ENCODE peak calls at places on chromosomes 13 and 19, in ten cellular contexts. One of them, this sample, is unnamed.

GRCh38 chr19:4867534-4868285 is at the start of gene PLIN3:
- DNase-seq in amygdala: peak
- DNase-seq in Caki2: peak
- DNase-seq in dorsolateral prefrontal cortex: peak
- DNase-seq in neuronal stem cell: peak
- DNase-seq in GF-D8: peak
- DNase-seq in activated CD4-positive, alpha-beta T cell treated with anti-CD3 and anti-CD28 coated beads, Interleukin-2, amount 50 U/mL, for 1 hour: peak
- DNase-seq in Right ventricle myocardium superior: peak
- DNase-seq in stimulated activated CD8-positive, alpha-beta memory T cell treated with anti-CD3 and anti-CD28 coated beads, Interleukin-7, amount 100 ng/mL, for 1 hour: peak
- DNase-seq in CD4-positive, alpha-beta memory T cell: peak
- DNase-seq in this sample: peak

GRCh38 chr13:80884031-80884785 is 543.3 kb upstream of the SPRY2 start:
- DNase-seq in stimulated activated CD8-positive, alpha-beta memory T cell treated with anti-CD3 and anti-CD28 coated beads, Interleukin-7, amount 100 ng/mL, for 1 hour: no peak
- DNase-seq in neuronal stem cell: no peak
- DNase-seq in CD4-positive, alpha-beta memory T cell: no peak
- DNase-seq in Right ventricle myocardium superior: no peak
- DNase-seq in amygdala: no peak
- DNase-seq in GF-D8: no peak
- DNase-seq in activated CD4-positive, alpha-beta T cell treated with anti-CD3 and anti-CD28 coated beads, Interleukin-2, amount 50 U/mL, for 1 hour: no peak
- DNase-seq in dorsolateral prefrontal cortex: no peak
- DNase-seq in Caki2: no peak
- DNase-seq in this sample: no peak

GRCh38 chr13:55361141-55361540 is 1779.6 kb upstream of the PRR20A start:
- DNase-seq in activated CD4-positive, alpha-beta T cell treated with anti-CD3 and anti-CD28 coated beads, Interleukin-2, amount 50 U/mL, for 1 hour: no peak
- DNase-seq in Caki2: no peak
- DNase-seq in neuronal stem cell: no peak
- DNase-seq in dorsolateral prefrontal cortex: no peak
- DNase-seq in GF-D8: no peak
- DNase-seq in CD4-positive, alpha-beta memory T cell: no peak
- DNase-seq in Right ventricle myocardium superior: no peak
- DNase-seq in stimulated activated CD8-positive, alpha-beta memory T cell treated with anti-CD3 and anti-CD28 coated beads, Interleukin-7, amount 100 ng/mL, for 1 hour: no peak
- DNase-seq in amygdala: no peak
- DNase-seq in this sample: no peak

GRCh38 chr13:49400755-49401659 is 42.9 kb downstream of the CAB39L start:
- DNase-seq in stimulated activated CD8-positive, alpha-beta memory T cell treated with anti-CD3 and anti-CD28 coated beads, Interleukin-7, amount 100 ng/mL, for 1 hour: no peak
- DNase-seq in GF-D8: no peak
- DNase-seq in Caki2: no peak
- DNase-seq in dorsolateral prefrontal cortex: no peak
- DNase-seq in activated CD4-positive, alpha-beta T cell treated with anti-CD3 and anti-CD28 coated beads, Interleukin-2, amount 50 U/mL, for 1 hour: no peak
- DNase-seq in CD4-positive, alpha-beta memory T cell: no peak
- DNase-seq in amygdala: no peak
- DNase-seq in Right ventricle myocardium superior: no peak
- DNase-seq in neuronal stem cell: peak
- DNase-seq in this sample: peak

GRCh38 chr19:45164577-45165335 is 4.0 kb upstream of the NKPD1 start:
- DNase-seq in dorsolateral prefrontal cortex: no peak
- DNase-seq in activated CD4-positive, alpha-beta T cell treated with anti-CD3 and anti-CD28 coated beads, Interleukin-2, amount 50 U/mL, for 1 hour: peak
- DNase-seq in stimulated activated CD8-positive, alpha-beta memory T cell treated with anti-CD3 and anti-CD28 coated beads, Interleukin-7, amount 100 ng/mL, for 1 hour: no peak
- DNase-seq in neuronal stem cell: no peak
- DNase-seq in amygdala: no peak
- DNase-seq in GF-D8: peak
- DNase-seq in CD4-positive, alpha-beta memory T cell: peak
- DNase-seq in Caki2: peak
- DNase-seq in Right ventricle myocardium superior: peak
- DNase-seq in this sample: no peak

GRCh38 chr19:615619-616018 is 17.7 kb downstream of the POLRMT start:
- DNase-seq in amygdala: no peak
- DNase-seq in activated CD4-positive, alpha-beta T cell treated with anti-CD3 and anti-CD28 coated beads, Interleukin-2, amount 50 U/mL, for 1 hour: no peak
- DNase-seq in stimulated activated CD8-positive, alpha-beta memory T cell treated with anti-CD3 and anti-CD28 coated beads, Interleukin-7, amount 100 ng/mL, for 1 hour: no peak
- DNase-seq in Right ventricle myocardium superior: no peak
- DNase-seq in CD4-positive, alpha-beta memory T cell: no peak
- DNase-seq in dorsolateral prefrontal cortex: no peak
- DNase-seq in GF-D8: no peak
- DNase-seq in Caki2: no peak
- DNase-seq in neuronal stem cell: no peak
- DNase-seq in this sample: peak

GRCh38 chr19:40223135-40223822 is 3.2 kb downstream of the CCNP start:
- DNase-seq in Right ventricle myocardium superior: no peak
- DNase-seq in amygdala: no peak
- DNase-seq in dorsolateral prefrontal cortex: no peak
- DNase-seq in CD4-positive, alpha-beta memory T cell: peak
- DNase-seq in activated CD4-positive, alpha-beta T cell treated with anti-CD3 and anti-CD28 coated beads, Interleukin-2, amount 50 U/mL, for 1 hour: peak
- DNase-seq in neuronal stem cell: no peak
- DNase-seq in stimulated activated CD8-positive, alpha-beta memory T cell treated with anti-CD3 and anti-CD28 coated beads, Interleukin-7, amount 100 ng/mL, for 1 hour: no peak
- DNase-seq in GF-D8: no peak
- DNase-seq in Caki2: no peak
- DNase-seq in this sample: no peak

GRCh38 chr19:46913852-46914430 is 53.1 kb downstream of the ARHGAP35 start:
- DNase-seq in Caki2: peak
- DNase-seq in GF-D8: peak
- DNase-seq in Right ventricle myocardium superior: no peak
- DNase-seq in activated CD4-positive, alpha-beta T cell treated with anti-CD3 and anti-CD28 coated beads, Interleukin-2, amount 50 U/mL, for 1 hour: no peak
- DNase-seq in dorsolateral prefrontal cortex: no peak
- DNase-seq in CD4-positive, alpha-beta memory T cell: no peak
- DNase-seq in stimulated activated CD8-positive, alpha-beta memory T cell treated with anti-CD3 and anti-CD28 coated beads, Interleukin-7, amount 100 ng/mL, for 1 hour: no peak
- DNase-seq in neuronal stem cell: no peak
- DNase-seq in amygdala: no peak
- DNase-seq in this sample: no peak

GRCh38 chr19:16249826-16250434 is 52.2 kb downstream of the AP1M1 start:
- DNase-seq in dorsolateral prefrontal cortex: no peak
- DNase-seq in GF-D8: no peak
- DNase-seq in Caki2: no peak
- DNase-seq in CD4-positive, alpha-beta memory T cell: no peak
- DNase-seq in amygdala: no peak
- DNase-seq in activated CD4-positive, alpha-beta T cell treated with anti-CD3 and anti-CD28 coated beads, Interleukin-2, amount 50 U/mL, for 1 hour: no peak
- DNase-seq in Right ventricle myocardium superior: no peak
- DNase-seq in stimulated activated CD8-positive, alpha-beta memory T cell treated with anti-CD3 and anti-CD28 coated beads, Interleukin-7, amount 100 ng/mL, for 1 hour: no peak
- DNase-seq in neuronal stem cell: no peak
- DNase-seq in this sample: no peak

GRCh38 chr13:106099765-106100164 is 435.7 kb downstream of the EFNB2 start:
- DNase-seq in GF-D8: no peak
- DNase-seq in amygdala: no peak
- DNase-seq in stimulated activated CD8-positive, alpha-beta memory T cell treated with anti-CD3 and anti-CD28 coated beads, Interleukin-7, amount 100 ng/mL, for 1 hour: no peak
- DNase-seq in Caki2: no peak
- DNase-seq in dorsolateral prefrontal cortex: no peak
- DNase-seq in Right ventricle myocardium superior: no peak
- DNase-seq in CD4-positive, alpha-beta memory T cell: no peak
- DNase-seq in activated CD4-positive, alpha-beta T cell treated with anti-CD3 and anti-CD28 coated beads, Interleukin-2, amount 50 U/mL, for 1 hour: no peak
- DNase-seq in neuronal stem cell: no peak
- DNase-seq in this sample: no peak

GRCh38 chr13:33186851-33187250 is 98.7 kb downstream of the STARD13 start:
- DNase-seq in CD4-positive, alpha-beta memory T cell: no peak
- DNase-seq in neuronal stem cell: no peak
- DNase-seq in activated CD4-positive, alpha-beta T cell treated with anti-CD3 and anti-CD28 coated beads, Interleukin-2, amount 50 U/mL, for 1 hour: no peak
- DNase-seq in Right ventricle myocardium superior: no peak
- DNase-seq in Caki2: no peak
- DNase-seq in dorsolateral prefrontal cortex: no peak
- DNase-seq in GF-D8: no peak
- DNase-seq in amygdala: no peak
- DNase-seq in stimulated activated CD8-positive, alpha-beta memory T cell treated with anti-CD3 and anti-CD28 coated beads, Interleukin-7, amount 100 ng/mL, for 1 hour: no peak
- DNase-seq in this sample: peak

GRCh38 chr19:10568826-10569651 is at the start of gene CDKN2D:
- DNase-seq in neuronal stem cell: peak
- DNase-seq in CD4-positive, alpha-beta memory T cell: peak
- DNase-seq in activated CD4-positive, alpha-beta T cell treated with anti-CD3 and anti-CD28 coated beads, Interleukin-2, amount 50 U/mL, for 1 hour: peak
- DNase-seq in Right ventricle myocardium superior: peak
- DNase-seq in stimulated activated CD8-positive, alpha-beta memory T cell treated with anti-CD3 and anti-CD28 coated beads, Interleukin-7, amount 100 ng/mL, for 1 hour: peak
- DNase-seq in GF-D8: peak
- DNase-seq in dorsolateral prefrontal cortex: peak
- DNase-seq in Caki2: peak
- DNase-seq in amygdala: peak
- DNase-seq in this sample: peak

GRCh38 chr19:57903298-57904174 is 12.9 kb downstream of the ZNF417 start:
- DNase-seq in dorsolateral prefrontal cortex: no peak
- DNase-seq in amygdala: no peak
- DNase-seq in Caki2: no peak
- DNase-seq in activated CD4-positive, alpha-beta T cell treated with anti-CD3 and anti-CD28 coated beads, Interleukin-2, amount 50 U/mL, for 1 hour: no peak
- DNase-seq in stimulated activated CD8-positive, alpha-beta memory T cell treated with anti-CD3 and anti-CD28 coated beads, Interleukin-7, amount 100 ng/mL, for 1 hour: no peak
- DNase-seq in Right ventricle myocardium superior: no peak
- DNase-seq in GF-D8: no peak
- DNase-seq in CD4-positive, alpha-beta memory T cell: peak
- DNase-seq in neuronal stem cell: no peak
- DNase-seq in this sample: no peak

GRCh38 chr13:106329941-106330340 is 205.5 kb downstream of the EFNB2 start:
- DNase-seq in Right ventricle myocardium superior: no peak
- DNase-seq in CD4-positive, alpha-beta memory T cell: no peak
- DNase-seq in amygdala: no peak
- DNase-seq in dorsolateral prefrontal cortex: no peak
- DNase-seq in stimulated activated CD8-positive, alpha-beta memory T cell treated with anti-CD3 and anti-CD28 coated beads, Interleukin-7, amount 100 ng/mL, for 1 hour: no peak
- DNase-seq in GF-D8: no peak
- DNase-seq in neuronal stem cell: no peak
- DNase-seq in activated CD4-positive, alpha-beta T cell treated with anti-CD3 and anti-CD28 coated beads, Interleukin-2, amount 50 U/mL, for 1 hour: no peak
- DNase-seq in Caki2: no peak
- DNase-seq in this sample: no peak

GRCh38 chr13:110689711-110690110 is 16.2 kb downstream of the CARS2 start:
- DNase-seq in CD4-positive, alpha-beta memory T cell: no peak
- DNase-seq in stimulated activated CD8-positive, alpha-beta memory T cell treated with anti-CD3 and anti-CD28 coated beads, Interleukin-7, amount 100 ng/mL, for 1 hour: no peak
- DNase-seq in dorsolateral prefrontal cortex: no peak
- DNase-seq in amygdala: no peak
- DNase-seq in Caki2: no peak
- DNase-seq in GF-D8: no peak
- DNase-seq in Right ventricle myocardium superior: no peak
- DNase-seq in neuronal stem cell: no peak
- DNase-seq in activated CD4-positive, alpha-beta T cell treated with anti-CD3 and anti-CD28 coated beads, Interleukin-2, amount 50 U/mL, for 1 hour: no peak
- DNase-seq in this sample: no peak

GRCh38 chr13:90261343-90261742 is 1086.1 kb upstream of the MIR17HG start:
- DNase-seq in Caki2: no peak
- DNase-seq in dorsolateral prefrontal cortex: no peak
- DNase-seq in GF-D8: no peak
- DNase-seq in Right ventricle myocardium superior: no peak
- DNase-seq in activated CD4-positive, alpha-beta T cell treated with anti-CD3 and anti-CD28 coated beads, Interleukin-2, amount 50 U/mL, for 1 hour: no peak
- DNase-seq in neuronal stem cell: no peak
- DNase-seq in amygdala: no peak
- DNase-seq in CD4-positive, alpha-beta memory T cell: no peak
- DNase-seq in stimulated activated CD8-positive, alpha-beta memory T cell treated with anti-CD3 and anti-CD28 coated beads, Interleukin-7, amount 100 ng/mL, for 1 hour: no peak
- DNase-seq in this sample: no peak

GRCh38 chr13:21944610-21945009 is 273.7 kb downstream of the FGF9 start:
- DNase-seq in CD4-positive, alpha-beta memory T cell: no peak
- DNase-seq in amygdala: no peak
- DNase-seq in Right ventricle myocardium superior: no peak
- DNase-seq in activated CD4-positive, alpha-beta T cell treated with anti-CD3 and anti-CD28 coated beads, Interleukin-2, amount 50 U/mL, for 1 hour: no peak
- DNase-seq in stimulated activated CD8-positive, alpha-beta memory T cell treated with anti-CD3 and anti-CD28 coated beads, Interleukin-7, amount 100 ng/mL, for 1 hour: no peak
- DNase-seq in Caki2: no peak
- DNase-seq in dorsolateral prefrontal cortex: no peak
- DNase-seq in GF-D8: no peak
- DNase-seq in neuronal stem cell: no peak
- DNase-seq in this sample: no peak

GRCh38 chr19:14383898-14384669 is 2.8 kb downstream of the ADGRE5 start:
- DNase-seq in neuronal stem cell: no peak
- DNase-seq in amygdala: no peak
- DNase-seq in dorsolateral prefrontal cortex: no peak
- DNase-seq in activated CD4-positive, alpha-beta T cell treated with anti-CD3 and anti-CD28 coated beads, Interleukin-2, amount 50 U/mL, for 1 hour: no peak
- DNase-seq in CD4-positive, alpha-beta memory T cell: no peak
- DNase-seq in Right ventricle myocardium superior: no peak
- DNase-seq in GF-D8: peak
- DNase-seq in Caki2: no peak
- DNase-seq in stimulated activated CD8-positive, alpha-beta memory T cell treated with anti-CD3 and anti-CD28 coated beads, Interleukin-7, amount 100 ng/mL, for 1 hour: no peak
- DNase-seq in this sample: no peak

GRCh38 chr13:83845121-83845520 is 37.2 kb downstream of the SLITRK1 start:
- DNase-seq in Caki2: no peak
- DNase-seq in stimulated activated CD8-positive, alpha-beta memory T cell treated with anti-CD3 and anti-CD28 coated beads, Interleukin-7, amount 100 ng/mL, for 1 hour: no peak
- DNase-seq in amygdala: no peak
- DNase-seq in dorsolateral prefrontal cortex: no peak
- DNase-seq in GF-D8: no peak
- DNase-seq in activated CD4-positive, alpha-beta T cell treated with anti-CD3 and anti-CD28 coated beads, Interleukin-2, amount 50 U/mL, for 1 hour: no peak
- DNase-seq in Right ventricle myocardium superior: no peak
- DNase-seq in neuronal stem cell: no peak
- DNase-seq in CD4-positive, alpha-beta memory T cell: no peak
- DNase-seq in this sample: no peak

This sample was measured in putamen.